ENCODE peak calls at places on chromosomes 2 and 18, in four cellular contexts. K, I, N and T are unnamed samples.

GRCh38 chr2:54482725-54483124 is 26.6 kb downstream of the SPTBN1 start:
- DNase-seq in N (peak; percentile 88), I (no peak), K (no peak), T (peak; percentile 37)

GRCh38 chr18:35635171-35635570 is 53.6 kb downstream of the GALNT1 start:
- DNase-seq in K (no peak), I (no peak), N (peak; percentile 68), T (no peak)

GRCh38 chr2:200614249-200614648 is 28.4 kb downstream of the AOX1 start:
- DNase-seq in K (no peak), N (no peak), I (no peak), T (no peak)

GRCh38 chr2:12764075-12764722 is 47.5 kb downstream of the TRIB2 start:
- DNase-seq in N (peak; percentile 97), K (no peak), I (no peak), T (no peak)

GRCh38 chr2:55827855-55828254 is 95.7 kb downstream of the EFEMP1 start:
- DNase-seq in I (no peak), N (no peak), K (no peak), T (no peak)

GRCh38 chr2:126644630-126645191 is 11.2 kb upstream of the GYPC start:
- DNase-seq in K (no peak), N (no peak), I (peak; percentile 23), T (no peak)

GRCh38 chr2:220586980-220587549 is 959.6 kb downstream of the SLC4A3 start:
- DNase-seq in K (no peak), N (no peak), I (no peak), T (no peak)

GRCh38 chr18:28791101-28791500 is 614.2 kb upstream of the CDH2 start:
- DNase-seq in I (no peak), N (no peak), K (no peak), T (no peak)

GRCh38 chr2:111618953-111619902 is 264.8 kb downstream of the ANAPC1 start:
- DNase-seq in I (no peak), N (no peak), K (no peak), T (no peak)

GRCh38 chr2:109285244-109285651 is 156.2 kb downstream of the SH3RF3 start:
- DNase-seq in I (no peak), K (no peak), N (peak; percentile 80), T (no peak)

GRCh38 chr18:63963610-63964256 is 6.1 kb upstream of the SERPINB8 start:
- DNase-seq in N (peak; percentile 48), K (peak; percentile 65), I (peak; percentile 48), T (peak; percentile 31)

GRCh38 chr2:148614024-148614331 is 30.6 kb upstream of the EPC2 start:
- DNase-seq in K (no peak), N (peak; percentile 5), I (peak; percentile 8), T (peak; percentile 5)

GRCh38 chr18:62526098-62527025 is 3.5 kb downstream of the ZCCHC2 start:
- DNase-seq in K (peak; percentile 64), N (peak; percentile 77), I (peak; percentile 75), T (peak; percentile 89)

GRCh38 chr18:74724186-74724585 is 126.5 kb downstream of the ZNF407 start:
- DNase-seq in K (no peak), N (peak; percentile 11), I (no peak), T (no peak)

GRCh38 chr2:172239944-172240590 is 137.4 kb upstream of the DLX2 start:
- DNase-seq in I (no peak), N (peak; percentile 63), K (no peak), T (no peak)

GRCh38 chr2:232075080-232075479 is 113.6 kb downstream of the DIS3L2 start:
- DNase-seq in K (no peak), N (no peak), I (no peak), T (no peak)

GRCh38 chr2:240733803-240734495 is 42.3 kb downstream of the AQP12A start:
- DNase-seq in N (no peak), I (no peak), K (peak; percentile 9), T (no peak)

GRCh38 chr2:64204006-64204632 is 59.9 kb upstream of the PELI1 start:
- DNase-seq in K (no peak), N (peak; percentile 27), I (no peak), T (peak; percentile 30)

GRCh38 chr2:67036446-67036845 is 360.7 kb upstream of the ETAA1 start:
- DNase-seq in K (no peak), N (no peak), I (no peak), T (no peak)

GRCh38 chr2:113854970-113855740 is 34.7 kb upstream of the ACTR3 start:
- DNase-seq in N (no peak), K (no peak), I (no peak), T (no peak)
- H3K4me1 ChIP-seq in N (peaks cover 4% of the 10 kb centered on the region), K (no peaks in the 10 kb centered on the region), I (no peaks in the 10 kb centered on the region), T (no peaks in the 10 kb centered on the region)

DNA sequence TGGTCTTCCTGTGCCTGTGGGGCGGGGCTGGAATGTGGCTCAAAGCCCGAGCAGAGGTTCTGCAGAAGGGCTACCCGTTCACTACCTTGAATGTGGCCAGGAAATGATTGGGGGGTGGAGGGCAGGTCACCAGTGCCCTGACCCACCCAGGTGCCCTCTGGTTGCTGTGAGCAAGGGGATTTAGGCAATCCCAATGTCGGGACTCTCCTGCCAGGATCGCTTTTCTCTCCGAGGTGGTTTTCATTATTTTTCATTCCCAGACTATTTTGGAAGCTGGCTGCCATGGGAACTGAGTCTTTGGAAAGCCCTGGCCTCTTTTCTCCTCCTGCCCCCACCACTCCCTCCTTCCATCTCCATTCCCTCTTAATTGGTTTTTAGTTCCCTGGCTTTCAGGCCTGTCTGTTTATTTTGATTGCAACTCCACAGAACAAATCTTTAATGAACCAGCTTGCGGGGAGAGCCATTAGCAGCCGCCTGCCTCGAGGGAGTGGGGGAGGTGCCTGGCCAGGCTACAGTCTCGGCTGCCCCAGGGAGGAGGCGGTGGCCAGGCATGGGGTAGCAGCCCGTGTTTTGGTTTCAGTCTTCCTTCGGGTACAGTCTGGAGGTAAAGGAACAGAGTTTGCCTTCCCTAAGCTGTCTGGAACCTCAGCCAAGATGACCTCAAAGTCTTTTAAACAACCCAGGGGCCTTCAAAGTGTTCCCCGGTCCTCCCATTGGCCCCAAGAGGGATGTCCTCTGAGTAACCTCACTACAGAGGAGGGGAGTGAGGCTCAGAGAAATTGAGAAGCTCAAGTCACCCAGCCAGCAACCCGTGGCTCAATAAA is 114.4 kb upstream of the HAAO start:
- DNase-seq in K (no peak), I (peak; percentile 59), N (peak; percentile 52), T (peak; percentile 73)
- H3K4me1 ChIP-seq in K (no peaks in the 10 kb centered on the region), I (no peaks in the 10 kb centered on the region), N (peaks cover 24% of the 10 kb centered on the region), T (peaks cover 53% of the 10 kb centered on the region)

GRCh38 chr2:226116346-226116745 is 683.3 kb downstream of the IRS1 start:
- DNase-seq in I (no peak), K (no peak), N (no peak), T (no peak)
- H3K4me1 ChIP-seq in I (no peaks in the 10 kb centered on the region), K (no peaks in the 10 kb centered on the region), N (peaks cover 40% of the 10 kb centered on the region), T (peaks cover 8% of the 10 kb centered on the region)

GRCh38 chr2:30240162-30240696 is 8.9 kb downstream of the LBH start:
- DNase-seq in K (no peak), I (no peak), N (no peak), T (no peak)

GRCh38 chr2:30243231-30243630 is 11.9 kb downstream of the LBH start:
- DNase-seq in I (no peak), K (no peak), N (no peak), T (no peak)

GRCh38 chr2:30249354-30249753 is 18.0 kb downstream of the LBH start:
- DNase-seq in K (no peak), I (no peak), N (no peak), T (no peak)

GRCh38 chr2:30250421-30250820 is 19.1 kb downstream of the LBH start:
- DNase-seq in I (no peak), N (no peak), K (no peak), T (no peak)

GRCh38 chr2:30245364-30245763 is 14.0 kb downstream of the LBH start:
- DNase-seq in I (no peak), K (no peak), N (no peak), T (no peak)
- H3K4me1 ChIP-seq in I (no peaks in the 10 kb centered on the region), K (peaks cover 92% of the 10 kb centered on the region), N (no peaks in the 10 kb centered on the region), T (peaks cover 98% of the 10 kb centered on the region)

GRCh38 chr2:37658682-37659081 is 12.8 kb downstream of the CDC42EP3 start:
- DNase-seq in I (no peak), N (no peak), K (no peak), T (no peak)
- H3K4me1 ChIP-seq in I (no peaks in the 10 kb centered on the region), N (peaks cover 69% of the 10 kb centered on the region), K (peaks cover 76% of the 10 kb centered on the region), T (peaks cover 100% of the 10 kb centered on the region)

GRCh38 chr2:11459816-11460215 is 6.1 kb downstream of the E2F6 start:
- DNase-seq in K (no peak), I (no peak), N (no peak), T (no peak)

GRCh38 chr2:11457935-11458334 is 8.0 kb downstream of the E2F6 start:
- DNase-seq in K (no peak), I (no peak), N (no peak), T (no peak)

GRCh38 chr2:11454824-11455223 is 11.1 kb downstream of the E2F6 start:
- DNase-seq in I (no peak), N (no peak), K (no peak), T (no peak)

GRCh38 chr2:11456251-11456650 is 9.7 kb downstream of the E2F6 start:
- DNase-seq in N (no peak), K (no peak), I (no peak), T (no peak)

DNA sequence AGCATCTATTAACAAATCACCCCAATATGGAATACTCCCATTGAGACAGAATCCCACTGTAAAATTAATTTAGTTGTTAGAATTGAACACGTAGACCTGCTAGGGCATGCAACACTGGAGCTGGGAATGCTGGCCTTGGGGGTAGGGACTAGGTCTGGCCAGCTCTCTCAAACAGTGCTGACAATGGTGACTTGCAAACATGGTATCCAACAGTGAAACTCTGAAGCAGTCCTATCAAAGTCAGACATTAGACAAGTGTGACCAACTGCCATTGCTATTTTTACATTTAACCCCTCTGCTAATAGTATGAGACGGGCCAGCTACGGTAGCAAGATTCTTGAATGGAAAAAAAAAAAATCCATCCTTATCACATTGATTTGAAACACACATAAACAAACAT is 7.2 kb downstream of the E2F6 start:
- DNase-seq in N (no peak), K (no peak), I (no peak), T (peak; percentile 15)
- H3K4me1 ChIP-seq in N (no peaks in the 10 kb centered on the region), K (peaks cover 3% of the 10 kb centered on the region), I (no peaks in the 10 kb centered on the region), T (peaks cover 65% of the 10 kb centered on the region)

DNA sequence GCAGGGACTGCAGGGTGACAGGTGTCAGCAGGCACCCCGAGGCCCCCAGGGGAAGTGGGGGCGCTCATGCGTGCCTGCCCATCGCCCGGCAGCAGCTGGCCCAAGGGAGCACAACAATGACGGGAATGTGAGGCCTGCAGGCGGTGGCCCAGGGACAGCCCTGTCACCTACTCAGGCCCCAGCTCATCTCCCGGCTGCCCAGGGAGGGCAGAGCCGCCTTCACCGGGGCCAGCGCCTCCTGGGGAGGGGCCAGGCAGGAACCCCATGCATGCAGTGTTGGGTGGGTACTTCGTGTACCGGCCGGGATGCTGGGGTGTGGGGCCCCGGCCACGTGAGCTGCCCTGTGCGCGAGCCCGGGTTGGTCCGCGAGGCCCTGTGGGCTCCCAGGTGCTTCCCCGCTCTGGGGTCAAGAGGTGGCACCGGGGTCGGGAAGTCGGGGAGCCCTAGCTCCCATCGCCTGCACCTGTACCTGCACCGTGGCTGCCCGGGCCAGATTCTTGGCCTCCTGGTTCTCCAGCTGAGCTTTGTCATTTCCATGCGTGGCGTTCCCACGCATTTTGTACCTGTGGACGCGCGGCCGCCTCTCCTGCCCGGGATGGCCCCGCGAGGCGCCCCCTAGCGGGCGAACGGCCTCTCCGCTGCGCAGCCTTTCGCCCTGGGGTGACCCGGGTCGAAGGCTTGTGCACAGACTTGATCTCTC is 823 bp downstream of the KLHL30 start:
- DNase-seq in N (no peak), K (no peak), I (no peak), T (no peak)
- H3K4me1 ChIP-seq in N (peaks cover 5% of the 10 kb centered on the region), K (peaks cover 6% of the 10 kb centered on the region), I (no peaks in the 10 kb centered on the region), T (peaks cover 6% of the 10 kb centered on the region)

GRCh38 chr2:65450810-65451209 is 18.4 kb upstream of the SPRED2 start:
- DNase-seq in N (no peak), K (no peak), I (no peak), T (no peak)
- H3K4me1 ChIP-seq in N (peaks cover 9% of the 10 kb centered on the region), K (no peaks in the 10 kb centered on the region), I (no peaks in the 10 kb centered on the region), T (peaks cover 4% of the 10 kb centered on the region)